ENCODE peak calls at places on chromosomes 3 and 15, in ten cellular contexts. S, B, T, J, C, Y, M, L, V and W are unnamed samples.

GRCh38 chr15:52787549-52788098 is 2.5 kb downstream of the ONECUT1 start:
- DNase-seq in S (no peak), B (no peak), T (no peak), J (no peak), C (no peak), Y (no peak), M (no peak), L (no peak), V (no peak), W (no peak)

GRCh38 chr15:41286665-41287333 is 45.6 kb downstream of the OIP5 start:
- DNase-seq in S (no peak), B (no peak), T (no peak), J (no peak), C (no peak), Y (no peak), M (peak), L (no peak), V (no peak), W (no peak)

GRCh38 chr15:68054658-68055223 is 626 bp downstream of the PIAS1 start:
- DNase-seq in S (no peak), B (peak), T (peak), J (peak), C (peak), Y (peak), M (peak), L (peak), V (peak), W (peak)

GRCh38 chr15:89129123-89129815 is 41.0 kb downstream of the ABHD2 start:
- DNase-seq in S (peak), B (peak), T (peak), J (no peak), C (peak), Y (peak), M (no peak), L (peak), V (no peak), W (peak)

GRCh38 chr3:160413613-160414248 is 14.3 kb downstream of the SMC4 start:
- DNase-seq in S (peak), B (peak), T (peak), J (peak), C (peak), Y (peak), M (peak), L (peak), V (peak), W (peak)

GRCh38 chr3:121974601-121975111 is 47.4 kb downstream of the ILDR1 start:
- DNase-seq in S (no peak), B (no peak), T (no peak), J (no peak), C (no peak), Y (no peak), M (no peak), L (no peak), V (no peak), W (no peak)

GRCh38 chr15:45729146-45729545 is 94.3 kb downstream of the SQOR start:
- DNase-seq in S (no peak), B (no peak), T (no peak), J (no peak), C (no peak), Y (no peak), M (no peak), L (no peak), V (no peak), W (no peak)

GRCh38 chr15:45670061-45670460 is 35.2 kb downstream of the SQOR start:
- DNase-seq in S (no peak), B (no peak), T (no peak), J (no peak), C (no peak), Y (no peak), M (peak), L (no peak), V (no peak), W (no peak)

GRCh38 chr3:100072328-100073048 is 41.8 kb downstream of the FILIP1L start:
- DNase-seq in S (peak), B (no peak), T (no peak), J (no peak), C (no peak), Y (no peak), M (peak), L (peak), V (peak), W (no peak)

GRCh38 chr3:18830087-18830486 is 318.2 kb upstream of the KCNH8 start:
- DNase-seq in S (no peak), B (no peak), T (no peak), J (no peak), C (no peak), Y (peak), M (no peak), L (no peak), V (peak), W (no peak)

GRCh38 chr15:28191832-28192231 is 92.7 kb upstream of the OCA2 start:
- DNase-seq in S (no peak), B (no peak), T (peak), J (no peak), C (peak), Y (no peak), M (peak), L (no peak), V (no peak), W (no peak)